ENCODE peak calls at places on chromosomes 11 and 22, in six cellular contexts. One of them, this sample, is unnamed.

GRCh38 chr22:20571078-20571503 is 63.7 kb downstream of the MED15 start:
- DNase-seq in A549: no peak
- DNase-seq in stomach: no peak
- DNase-seq in sigmoid colon: no peak
- DNase-seq in transverse colon: no peak
- DNase-seq in tibial nerve: no peak
- DNase-seq in this sample: no peak

GRCh38 chr11:110176366-110177056 is 83.3 kb downstream of the ZC3H12C start:
- DNase-seq in sigmoid colon: no peak
- DNase-seq in stomach: no peak
- DNase-seq in transverse colon: no peak
- DNase-seq in tibial nerve: no peak
- DNase-seq in A549: no peak
- DNase-seq in this sample: no peak

GRCh38 chr11:20754957-20755356 is 85.6 kb downstream of the NELL1 start:
- DNase-seq in tibial nerve: no peak
- DNase-seq in transverse colon: no peak
- DNase-seq in sigmoid colon: no peak
- DNase-seq in stomach: no peak
- DNase-seq in A549: no peak
- DNase-seq in this sample: no peak

GRCh38 chr11:12377824-12378593 is 638 bp downstream of the PARVA start:
- DNase-seq in sigmoid colon: peak
- DNase-seq in A549: peak
- DNase-seq in transverse colon: peak
- DNase-seq in stomach: peak
- DNase-seq in tibial nerve: peak
- DNase-seq in this sample: peak

GRCh38 chr11:62337682-62338181 is 484 bp downstream of the ASRGL1 start:
- DNase-seq in stomach: peak
- DNase-seq in sigmoid colon: no peak
- DNase-seq in tibial nerve: no peak
- DNase-seq in transverse colon: peak
- DNase-seq in A549: peak
- DNase-seq in this sample: peak

GRCh38 chr22:29154364-29155048 is 51.2 kb upstream of the EMID1 start:
- DNase-seq in sigmoid colon: peak
- DNase-seq in transverse colon: peak
- DNase-seq in A549: peak
- DNase-seq in stomach: peak
- DNase-seq in tibial nerve: peak
- DNase-seq in this sample: peak

GRCh38 chr11:20011294-20011951 is 148.9 kb downstream of the DBX1 start:
- DNase-seq in transverse colon: no peak
- DNase-seq in tibial nerve: no peak
- DNase-seq in sigmoid colon: no peak
- DNase-seq in stomach: no peak
- DNase-seq in A549: no peak
- DNase-seq in this sample: no peak

GRCh38 chr11:12170984-12171383 is 60.6 kb downstream of the MICAL2 start:
- DNase-seq in transverse colon: no peak
- DNase-seq in stomach: no peak
- DNase-seq in tibial nerve: peak
- DNase-seq in sigmoid colon: peak
- DNase-seq in A549: no peak
- DNase-seq in this sample: no peak

GRCh38 chr11:73478737-73479347 is 102.6 kb downstream of the RELT start:
- DNase-seq in transverse colon: no peak
- DNase-seq in tibial nerve: no peak
- DNase-seq in sigmoid colon: no peak
- DNase-seq in A549: peak
- DNase-seq in stomach: no peak
- DNase-seq in this sample: no peak

GRCh38 chr11:113505046-113505445 is 29.8 kb upstream of the DRD2 start:
- DNase-seq in tibial nerve: no peak
- DNase-seq in A549: no peak
- DNase-seq in sigmoid colon: no peak
- DNase-seq in stomach: no peak
- DNase-seq in transverse colon: no peak
- DNase-seq in this sample: no peak

GRCh38 chr11:19777032-19777341 is 64.3 kb downstream of the NAV2 start:
- DNase-seq in A549: peak
- DNase-seq in sigmoid colon: no peak
- DNase-seq in tibial nerve: no peak
- DNase-seq in stomach: peak
- DNase-seq in transverse colon: peak
- DNase-seq in this sample: no peak

GRCh38 chr22:47837703-47838102 is 1075.3 kb downstream of the TBC1D22A start:
- DNase-seq in A549: no peak
- DNase-seq in tibial nerve: no peak
- DNase-seq in stomach: no peak
- DNase-seq in sigmoid colon: no peak
- DNase-seq in transverse colon: no peak
- DNase-seq in this sample: no peak

GRCh38 chr22:25564979-25565677 is 653 bp downstream of the GRK3 start:
- DNase-seq in tibial nerve: no peak
- DNase-seq in stomach: no peak
- DNase-seq in A549: peak
- DNase-seq in sigmoid colon: peak
- DNase-seq in transverse colon: peak
- DNase-seq in this sample: peak

GRCh38 chr11:12086271-12087074 is 23.9 kb upstream of the MICAL2 start:
- DNase-seq in tibial nerve: peak
- DNase-seq in A549: peak
- DNase-seq in transverse colon: peak
- DNase-seq in stomach: peak
- DNase-seq in sigmoid colon: peak
- DNase-seq in this sample: no peak

GRCh38 chr11:36306888-36307287 is 10.8 kb downstream of the PRR5L start:
- DNase-seq in tibial nerve: peak
- DNase-seq in sigmoid colon: no peak
- DNase-seq in A549: no peak
- DNase-seq in transverse colon: no peak
- DNase-seq in stomach: no peak
- DNase-seq in this sample: no peak

GRCh38 chr22:32534252-32535215 is 59.9 kb downstream of the FBXO7 start:
- DNase-seq in A549: no peak
- DNase-seq in stomach: peak
- DNase-seq in transverse colon: peak
- DNase-seq in tibial nerve: no peak
- DNase-seq in sigmoid colon: peak
- DNase-seq in this sample: no peak

GRCh38 chr22:31099386-31099785 is 8.0 kb downstream of the SELENOM start:
- DNase-seq in tibial nerve: no peak
- DNase-seq in stomach: no peak
- DNase-seq in A549: no peak
- DNase-seq in sigmoid colon: no peak
- DNase-seq in transverse colon: no peak
- DNase-seq in this sample: no peak

GRCh38 chr22:44159811-44160210 is 20.9 kb upstream of the PARVG start:
- DNase-seq in stomach: no peak
- DNase-seq in sigmoid colon: no peak
- DNase-seq in transverse colon: no peak
- DNase-seq in A549: no peak
- DNase-seq in tibial nerve: no peak
- DNase-seq in this sample: no peak

DNA sequence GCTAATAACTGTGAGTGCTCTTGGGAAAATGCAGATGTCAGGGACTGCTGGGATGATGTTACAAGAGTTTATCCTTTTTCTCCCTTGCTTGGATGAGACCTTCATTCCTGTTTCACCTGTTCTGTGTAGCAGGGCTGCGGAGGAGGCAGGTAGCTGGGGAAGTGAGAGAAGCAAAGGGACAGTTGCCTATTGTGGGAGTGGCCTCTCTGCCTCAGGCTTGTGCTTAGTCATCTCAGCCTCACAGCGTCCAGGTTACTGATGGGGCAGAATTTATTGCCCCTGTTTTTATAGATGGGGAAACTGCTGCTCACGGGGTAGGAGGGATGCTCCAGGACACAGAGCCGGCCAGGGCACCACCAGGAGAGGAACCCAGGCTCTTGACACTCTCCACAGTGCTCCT is 1.7 kb downstream of the STX3 start:
- DNase-seq in sigmoid colon: peak
- DNase-seq in A549: peak
- DNase-seq in tibial nerve: no peak
- DNase-seq in transverse colon: peak
- DNase-seq in stomach: peak
- DNase-seq in this sample: no peak
- TF ChIP-seq EP300 in sigmoid colon: no peak
- TF ChIP-seq EP300 in A549: no peak
- TF ChIP-seq EP300 in tibial nerve: no peak
- TF ChIP-seq EP300 in transverse colon: no peak
- TF ChIP-seq EP300 in stomach: no peak
- TF ChIP-seq EP300 in this sample: no peak

DNA sequence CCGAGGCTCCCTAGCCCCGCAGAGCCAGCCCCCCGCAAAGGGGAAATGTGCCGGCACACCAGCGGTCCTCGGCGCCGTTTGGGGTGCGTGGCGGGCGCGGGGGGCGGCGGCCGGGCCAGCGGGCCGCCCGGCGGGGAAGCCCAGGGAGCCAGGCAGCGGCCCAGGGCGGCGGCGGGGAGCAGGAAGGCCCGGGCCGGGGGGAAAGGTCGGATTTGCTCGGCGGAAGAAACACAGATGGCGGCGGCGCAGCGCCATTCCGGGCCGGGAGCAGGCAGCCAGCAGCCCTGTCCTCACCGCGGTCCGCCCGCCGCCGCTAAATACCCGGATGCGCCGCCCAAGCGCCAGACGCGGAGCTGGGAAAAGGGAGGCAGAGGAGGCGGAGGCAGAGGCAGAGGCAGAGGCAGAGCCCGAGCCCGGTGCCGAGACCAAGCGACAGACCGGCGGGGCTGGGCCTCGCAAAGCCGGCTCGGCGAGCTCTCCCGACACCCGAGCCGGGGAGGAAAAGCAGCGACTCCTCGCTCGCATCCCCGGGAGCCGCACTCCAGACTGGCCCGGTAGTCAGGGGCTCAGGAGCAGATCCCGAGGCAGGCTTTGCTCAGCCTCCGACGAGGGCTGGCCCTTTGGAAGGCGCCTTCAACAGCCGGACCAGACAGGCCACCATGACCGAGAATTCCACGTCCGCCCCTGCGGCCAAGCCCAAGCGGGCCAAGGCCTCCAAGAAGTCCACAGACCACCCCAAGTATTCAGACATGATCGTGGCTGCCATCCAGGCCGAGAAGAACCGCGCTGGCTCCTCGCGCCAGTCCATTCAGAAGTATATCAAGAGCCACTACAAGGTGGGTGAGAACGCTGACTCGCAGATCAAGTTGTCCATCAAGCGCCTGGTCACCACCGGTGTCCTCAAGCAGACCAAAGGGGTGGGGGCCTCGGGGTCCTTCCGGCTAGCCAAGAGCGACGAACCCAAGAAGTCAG is 2.6 kb upstream of the GCAT start:
- DNase-seq in transverse colon: peak
- DNase-seq in tibial nerve: peak
- DNase-seq in A549: peak
- DNase-seq in stomach: peak
- DNase-seq in sigmoid colon: peak
- DNase-seq in this sample: peak
- TF ChIP-seq EP300 in transverse colon: no peak
- TF ChIP-seq EP300 in tibial nerve: no peak
- TF ChIP-seq EP300 in A549: no peak
- TF ChIP-seq EP300 in stomach: no peak
- TF ChIP-seq EP300 in sigmoid colon: no peak
- TF ChIP-seq EP300 in this sample: no peak

DNA sequence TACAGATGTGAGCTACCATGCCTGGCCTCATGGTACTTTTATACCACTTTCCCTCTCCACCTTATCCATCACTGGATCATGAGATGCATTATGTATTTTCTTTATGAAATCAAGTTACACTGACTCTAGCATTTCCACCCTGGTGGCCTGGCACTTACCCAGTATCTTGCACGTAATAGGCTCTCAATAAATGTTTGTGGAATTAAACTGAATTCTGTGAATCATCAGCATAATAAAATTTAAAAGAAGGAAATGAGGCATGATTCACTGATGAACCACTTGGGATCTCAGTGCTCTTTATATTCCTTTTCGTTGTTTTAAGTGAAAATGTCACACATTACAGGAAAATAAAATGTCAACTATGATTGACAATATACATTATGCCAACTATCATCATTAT is 25.1 kb downstream of the ADM start:
- DNase-seq in A549: no peak
- DNase-seq in transverse colon: no peak
- DNase-seq in sigmoid colon: no peak
- DNase-seq in stomach: no peak
- DNase-seq in tibial nerve: no peak
- DNase-seq in this sample: no peak
- TF ChIP-seq EP300 in A549: no peak
- TF ChIP-seq EP300 in transverse colon: no peak
- TF ChIP-seq EP300 in sigmoid colon: no peak
- TF ChIP-seq EP300 in stomach: no peak
- TF ChIP-seq EP300 in tibial nerve: no peak
- TF ChIP-seq EP300 in this sample: no peak

GRCh38 chr11:119062779-119063178 is 4.8 kb upstream of the VPS11 start:
- DNase-seq in sigmoid colon: no peak
- DNase-seq in tibial nerve: no peak
- DNase-seq in stomach: peak
- DNase-seq in A549: no peak
- DNase-seq in transverse colon: peak
- DNase-seq in this sample: peak

GRCh38 chr11:119065369-119065768 is 2.2 kb upstream of the VPS11 start:
- DNase-seq in stomach: no peak
- DNase-seq in transverse colon: peak
- DNase-seq in tibial nerve: no peak
- DNase-seq in A549: peak
- DNase-seq in sigmoid colon: no peak
- DNase-seq in this sample: no peak

GRCh38 chr11:119066481-119066880 is 1.1 kb upstream of the VPS11 start:
- DNase-seq in A549: no peak
- DNase-seq in stomach: no peak
- DNase-seq in tibial nerve: no peak
- DNase-seq in sigmoid colon: no peak
- DNase-seq in transverse colon: no peak
- DNase-seq in this sample: no peak

DNA sequence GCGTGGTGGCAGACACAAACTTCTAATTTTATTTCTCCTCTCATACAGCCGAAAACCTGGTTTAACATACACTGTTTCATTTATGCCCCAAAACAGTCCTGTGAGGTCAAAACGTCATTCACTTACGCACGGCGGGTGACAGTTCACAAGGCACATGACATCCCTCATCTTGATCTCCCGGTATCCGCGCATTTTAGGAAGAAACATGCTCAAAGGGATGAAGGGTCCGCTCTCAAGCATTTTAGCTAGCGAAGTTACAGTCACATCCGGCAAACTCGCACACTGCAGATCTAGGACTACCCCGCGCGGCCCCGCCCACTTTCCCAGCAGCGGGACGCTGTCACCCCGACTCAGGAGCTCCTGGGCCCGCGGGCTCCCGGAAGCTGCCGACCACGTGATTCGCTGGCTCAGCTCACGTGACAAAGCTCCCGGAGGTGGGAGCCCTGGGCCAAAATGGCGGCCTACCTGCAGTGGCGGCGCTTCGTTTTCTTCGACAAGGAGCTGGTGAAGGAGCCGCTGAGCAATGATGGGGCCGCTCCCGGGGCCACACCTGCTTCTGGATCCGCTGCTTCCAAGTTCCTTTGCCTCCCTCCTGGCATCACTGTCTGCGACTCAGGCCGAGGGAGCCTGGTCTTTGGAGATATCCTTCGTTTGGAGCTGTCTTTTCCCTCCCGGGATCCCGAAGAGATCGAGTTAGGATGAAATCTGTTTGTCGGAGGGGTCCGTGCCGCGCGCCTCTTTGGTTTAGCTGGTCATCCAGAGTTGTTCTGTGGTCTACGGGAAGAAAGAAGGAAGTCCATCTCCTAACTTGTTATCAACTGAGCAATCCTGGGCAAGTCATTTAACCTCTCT is at the start of gene VPS11:
- DNase-seq in tibial nerve: peak
- DNase-seq in sigmoid colon: peak
- DNase-seq in stomach: peak
- DNase-seq in A549: peak
- DNase-seq in transverse colon: peak
- DNase-seq in this sample: peak
- TF ChIP-seq EP300 in tibial nerve: peak
- TF ChIP-seq EP300 in sigmoid colon: no peak
- TF ChIP-seq EP300 in stomach: no peak
- TF ChIP-seq EP300 in A549: no peak
- TF ChIP-seq EP300 in transverse colon: peak
- TF ChIP-seq EP300 in this sample: peak

This sample was measured in ovary.